ENCODE peak calls at places on chromosome 21, in seven cellular contexts. I is T-helper 9 cell, D is caudate nucleus, A is Ammon's horn, P is amygdala, F is GM03348, W is GM20000. G is an unnamed sample.

GRCh38 chr21:42665026-42665425 is 11.6 kb downstream of the PDE9A start:
- DNase-seq in A (no peak), D (no peak), W (no peak), F (no peak), P (no peak), I (no peak), G (no peak)

GRCh38 chr21:42609806-42610205 is 43.6 kb upstream of the PDE9A start:
- DNase-seq in W (no peak), I (peak), P (no peak), A (no peak), D (no peak), F (no peak), G (no peak)

GRCh38 chr21:17402885-17403477 is 109.9 kb upstream of the CXADR start:
- DNase-seq in W (no peak), F (peak), D (no peak), I (no peak), A (peak), P (no peak), G (no peak)

GRCh38 chr21:16420086-16420724 is 690.4 kb downstream of the USP25 start:
- DNase-seq in D (peak), F (peak), I (no peak), P (peak), W (no peak), A (peak), G (no peak)

GRCh38 chr21:36784942-36785341 is 86.0 kb downstream of the SIM2 start:
- DNase-seq in W (no peak), P (no peak), I (no peak), F (no peak), D (no peak), A (no peak), G (no peak)

GRCh38 chr21:45482899-45483821 is 59.1 kb downstream of the SLC19A1 start:
- DNase-seq in D (no peak), A (peak), F (no peak), P (no peak), W (no peak), I (no peak), G (no peak)

GRCh38 chr21:27793901-27794300 is 827.0 kb upstream of the ADAMTS5 start:
- DNase-seq in F (no peak), A (no peak), D (no peak), P (no peak), W (no peak), I (no peak), G (no peak)

GRCh38 chr21:25350056-25350455 is 257.2 kb downstream of the MRPL39 start:
- DNase-seq in I (no peak), A (no peak), D (no peak), W (peak), F (peak), P (no peak), G (peak)

GRCh38 chr21:15240846-15241245 is 176.0 kb upstream of the NRIP1 start:
- DNase-seq in F (no peak), D (no peak), A (no peak), I (no peak), W (no peak), P (no peak), G (no peak)

GRCh38 chr21:40052276-40052675 is 185.0 kb downstream of the PCP4 start:
- DNase-seq in I (no peak), D (no peak), W (no peak), P (no peak), F (no peak), A (no peak), G (no peak)

G was measured in hepatic stellate cell.